ENCODE peak calls at places on chromosomes 5 and 9, in nine cellular contexts. One of them, this sample, is unnamed.

GRCh38 chr9:105415344-105415980 is 32.4 kb upstream of the FSD1L start:
- DNase-seq in spleen: no peak
- DNase-seq in H1: peak
- DNase-seq in suprapubic skin: no peak
- DNase-seq in sigmoid colon: peak
- DNase-seq in stomach: peak
- DNase-seq in breast epithelium: no peak
- DNase-seq in transverse colon: peak
- DNase-seq in prostate gland: peak
- DNase-seq in this sample: peak

GRCh38 chr9:73020877-73021276 is 68.0 kb upstream of the ALDH1A1 start:
- DNase-seq in spleen: no peak
- DNase-seq in H1: no peak
- DNase-seq in suprapubic skin: no peak
- DNase-seq in sigmoid colon: no peak
- DNase-seq in stomach: no peak
- DNase-seq in breast epithelium: no peak
- DNase-seq in transverse colon: no peak
- DNase-seq in prostate gland: no peak
- DNase-seq in this sample: no peak

GRCh38 chr5:160496784-160497183 is 75.1 kb downstream of the PTTG1 start:
- DNase-seq in spleen: no peak
- DNase-seq in H1: no peak
- DNase-seq in suprapubic skin: no peak
- DNase-seq in sigmoid colon: no peak
- DNase-seq in stomach: no peak
- DNase-seq in breast epithelium: no peak
- DNase-seq in transverse colon: no peak
- DNase-seq in prostate gland: no peak
- DNase-seq in this sample: no peak

GRCh38 chr9:19629506-19629905 is 159.3 kb downstream of the SLC24A2 start:
- DNase-seq in spleen: no peak
- DNase-seq in H1: no peak
- DNase-seq in suprapubic skin: no peak
- DNase-seq in sigmoid colon: no peak
- DNase-seq in stomach: no peak
- DNase-seq in breast epithelium: no peak
- DNase-seq in transverse colon: no peak
- DNase-seq in prostate gland: no peak
- DNase-seq in this sample: no peak

GRCh38 chr5:33850100-33850594 is 41.6 kb downstream of the ADAMTS12 start:
- DNase-seq in spleen: no peak
- DNase-seq in H1: no peak
- DNase-seq in suprapubic skin: no peak
- DNase-seq in sigmoid colon: no peak
- DNase-seq in stomach: no peak
- DNase-seq in breast epithelium: no peak
- DNase-seq in transverse colon: no peak
- DNase-seq in prostate gland: no peak
- DNase-seq in this sample: no peak

GRCh38 chr5:80754900-80755299 is 100.1 kb upstream of the DHFR start:
- DNase-seq in spleen: no peak
- DNase-seq in H1: no peak
- DNase-seq in suprapubic skin: no peak
- DNase-seq in sigmoid colon: no peak
- DNase-seq in stomach: no peak
- DNase-seq in breast epithelium: no peak
- DNase-seq in transverse colon: peak
- DNase-seq in prostate gland: no peak
- DNase-seq in this sample: no peak

GRCh38 chr9:74729129-74729710 is 158.5 kb downstream of the TRPM6 start:
- DNase-seq in spleen: no peak
- DNase-seq in H1: no peak
- DNase-seq in suprapubic skin: no peak
- DNase-seq in sigmoid colon: no peak
- DNase-seq in stomach: no peak
- DNase-seq in breast epithelium: no peak
- DNase-seq in transverse colon: no peak
- DNase-seq in prostate gland: no peak
- DNase-seq in this sample: no peak

GRCh38 chr9:22645893-22646292 is 199.3 kb downstream of the DMRTA1 start:
- DNase-seq in spleen: no peak
- DNase-seq in H1: no peak
- DNase-seq in suprapubic skin: no peak
- DNase-seq in sigmoid colon: no peak
- DNase-seq in stomach: no peak
- DNase-seq in breast epithelium: no peak
- DNase-seq in transverse colon: no peak
- DNase-seq in prostate gland: no peak
- DNase-seq in this sample: no peak

GRCh38 chr5:169767938-169768337 is 130.9 kb downstream of the DOCK2 start:
- DNase-seq in spleen: no peak
- DNase-seq in H1: no peak
- DNase-seq in suprapubic skin: no peak
- DNase-seq in sigmoid colon: no peak
- DNase-seq in stomach: peak
- DNase-seq in breast epithelium: no peak
- DNase-seq in transverse colon: no peak
- DNase-seq in prostate gland: no peak
- DNase-seq in this sample: no peak

GRCh38 chr9:94922691-94923107 is 196.2 kb downstream of the AOPEP start:
- DNase-seq in spleen: no peak
- DNase-seq in H1: no peak
- DNase-seq in suprapubic skin: no peak
- DNase-seq in sigmoid colon: peak
- DNase-seq in stomach: no peak
- DNase-seq in breast epithelium: no peak
- DNase-seq in transverse colon: no peak
- DNase-seq in prostate gland: peak
- DNase-seq in this sample: no peak

GRCh38 chr9:35107337-35108290 is 4.7 kb upstream of the STOML2 start:
- DNase-seq in spleen: no peak
- DNase-seq in H1: no peak
- DNase-seq in suprapubic skin: peak
- DNase-seq in sigmoid colon: no peak
- DNase-seq in stomach: no peak
- DNase-seq in breast epithelium: no peak
- DNase-seq in transverse colon: no peak
- DNase-seq in prostate gland: no peak
- DNase-seq in this sample: no peak

GRCh38 chr5:134114886-134115805 is 665 bp downstream of the TCF7 start:
- DNase-seq in spleen: peak
- DNase-seq in H1: peak
- DNase-seq in suprapubic skin: no peak
- DNase-seq in sigmoid colon: no peak
- DNase-seq in stomach: peak
- DNase-seq in breast epithelium: no peak
- DNase-seq in transverse colon: peak
- DNase-seq in prostate gland: no peak
- DNase-seq in this sample: peak

GRCh38 chr9:97307500-97308163 is at the start of gene CCDC180:
- DNase-seq in spleen: peak
- DNase-seq in H1: peak
- DNase-seq in suprapubic skin: no peak
- DNase-seq in sigmoid colon: no peak
- DNase-seq in stomach: no peak
- DNase-seq in breast epithelium: no peak
- DNase-seq in transverse colon: no peak
- DNase-seq in prostate gland: no peak
- DNase-seq in this sample: peak

GRCh38 chr5:9265391-9266287 is 280.2 kb downstream of the SEMA5A start:
- DNase-seq in spleen: no peak
- DNase-seq in H1: peak
- DNase-seq in suprapubic skin: no peak
- DNase-seq in sigmoid colon: no peak
- DNase-seq in stomach: no peak
- DNase-seq in breast epithelium: peak
- DNase-seq in transverse colon: no peak
- DNase-seq in prostate gland: peak
- DNase-seq in this sample: no peak

GRCh38 chr9:86816366-86816765 is 130.9 kb downstream of the GAS1 start:
- DNase-seq in spleen: no peak
- DNase-seq in H1: no peak
- DNase-seq in suprapubic skin: no peak
- DNase-seq in sigmoid colon: no peak
- DNase-seq in stomach: no peak
- DNase-seq in breast epithelium: no peak
- DNase-seq in transverse colon: no peak
- DNase-seq in prostate gland: no peak
- DNase-seq in this sample: no peak

GRCh38 chr9:806285-807156 is 35.0 kb upstream of the DMRT1 start:
- DNase-seq in spleen: no peak
- DNase-seq in H1: no peak
- DNase-seq in suprapubic skin: no peak
- DNase-seq in sigmoid colon: no peak
- DNase-seq in stomach: no peak
- DNase-seq in breast epithelium: no peak
- DNase-seq in transverse colon: no peak
- DNase-seq in prostate gland: no peak
- DNase-seq in this sample: no peak

GRCh38 chr9:14323083-14323968 is 9.4 kb upstream of the NFIB start:
- DNase-seq in spleen: no peak
- DNase-seq in H1: no peak
- DNase-seq in suprapubic skin: no peak
- DNase-seq in sigmoid colon: no peak
- DNase-seq in stomach: no peak
- DNase-seq in breast epithelium: no peak
- DNase-seq in transverse colon: no peak
- DNase-seq in prostate gland: no peak
- DNase-seq in this sample: no peak

GRCh38 chr9:14321517-14322125 is 7.7 kb upstream of the NFIB start:
- DNase-seq in spleen: no peak
- DNase-seq in H1: no peak
- DNase-seq in suprapubic skin: no peak
- DNase-seq in sigmoid colon: no peak
- DNase-seq in stomach: no peak
- DNase-seq in breast epithelium: no peak
- DNase-seq in transverse colon: no peak
- DNase-seq in prostate gland: no peak
- DNase-seq in this sample: no peak

GRCh38 chr9:14320272-14321245 is 6.6 kb upstream of the NFIB start:
- DNase-seq in spleen: no peak
- DNase-seq in H1: no peak
- DNase-seq in suprapubic skin: no peak
- DNase-seq in sigmoid colon: no peak
- DNase-seq in stomach: peak
- DNase-seq in breast epithelium: no peak
- DNase-seq in transverse colon: peak
- DNase-seq in prostate gland: no peak
- DNase-seq in this sample: peak

GRCh38 chr9:14323969-14324366 is 10.0 kb upstream of the NFIB start:
- DNase-seq in spleen: no peak
- DNase-seq in H1: no peak
- DNase-seq in suprapubic skin: no peak
- DNase-seq in sigmoid colon: no peak
- DNase-seq in stomach: no peak
- DNase-seq in breast epithelium: no peak
- DNase-seq in transverse colon: no peak
- DNase-seq in prostate gland: no peak
- DNase-seq in this sample: no peak

DNA sequence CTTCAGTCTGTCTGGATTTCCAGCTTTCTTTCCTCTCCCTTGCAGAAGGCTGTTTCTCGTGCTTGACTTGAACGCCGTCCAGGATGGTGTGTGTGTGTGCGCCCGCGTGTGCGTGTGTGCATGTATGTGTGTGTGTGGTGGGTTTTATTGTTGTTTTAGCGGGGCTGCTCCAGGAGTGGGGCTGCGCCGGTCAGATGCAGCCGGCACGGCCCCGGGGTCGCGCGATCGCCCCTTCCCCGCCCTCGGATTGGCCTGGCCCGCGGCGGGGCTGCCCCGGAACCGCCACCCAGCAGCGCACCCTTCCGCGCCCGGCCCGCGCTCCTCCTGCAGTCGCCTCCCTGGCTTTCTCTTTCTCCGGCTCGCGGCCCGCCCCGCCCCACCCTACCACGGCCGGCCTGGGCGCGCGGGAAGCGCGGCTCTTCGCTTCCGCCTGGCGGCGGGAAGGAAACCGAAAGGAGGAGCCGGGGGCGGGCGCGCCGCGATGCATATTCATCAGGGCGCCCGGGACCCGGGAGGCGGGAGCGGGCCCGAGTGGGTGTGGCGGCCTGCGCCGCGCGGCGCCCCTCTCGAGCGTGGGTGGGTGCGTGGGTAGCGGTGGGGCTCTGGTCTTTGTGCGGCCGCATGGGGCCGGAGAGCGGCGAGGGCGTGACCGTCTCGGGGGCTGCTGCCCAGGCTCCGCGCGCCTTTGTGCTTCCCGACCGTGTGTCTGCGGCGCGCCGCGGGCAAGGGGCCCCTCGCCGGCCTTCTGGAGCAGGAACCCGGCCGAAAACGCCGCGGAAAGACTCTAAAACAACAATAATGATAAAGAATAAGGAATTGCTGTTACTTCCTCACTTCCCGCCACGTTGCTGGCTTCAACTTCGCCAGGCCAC is 8.5 kb upstream of the NFIB start:
- DNase-seq in spleen: peak
- DNase-seq in H1: peak
- DNase-seq in suprapubic skin: peak
- DNase-seq in sigmoid colon: peak
- DNase-seq in stomach: peak
- DNase-seq in breast epithelium: peak
- DNase-seq in transverse colon: peak
- DNase-seq in prostate gland: peak
- DNase-seq in this sample: peak
- TF ChIP-seq POLR2A in spleen: peak
- TF ChIP-seq POLR2A in H1: no peak
- TF ChIP-seq POLR2A in suprapubic skin: no peak
- TF ChIP-seq POLR2A in sigmoid colon: no peak
- TF ChIP-seq POLR2A in stomach: no peak
- TF ChIP-seq POLR2A in breast epithelium: peak
- TF ChIP-seq POLR2A in transverse colon: peak
- TF ChIP-seq POLR2A in prostate gland: peak
- TF ChIP-seq POLR2A in this sample: no peak

GRCh38 chr5:1105350-1106265 is 6.3 kb downstream of the SLC12A7 start:
- DNase-seq in spleen: no peak
- DNase-seq in H1: no peak
- DNase-seq in suprapubic skin: no peak
- DNase-seq in sigmoid colon: no peak
- DNase-seq in stomach: peak
- DNase-seq in breast epithelium: no peak
- DNase-seq in transverse colon: peak
- DNase-seq in prostate gland: no peak
- DNase-seq in this sample: peak
- TF ChIP-seq POLR2AphosphoS5 in spleen: no peak
- TF ChIP-seq POLR2AphosphoS5 in H1: no peak
- TF ChIP-seq POLR2AphosphoS5 in suprapubic skin: no peak
- TF ChIP-seq POLR2AphosphoS5 in sigmoid colon: no peak
- TF ChIP-seq POLR2AphosphoS5 in stomach: no peak
- TF ChIP-seq POLR2AphosphoS5 in breast epithelium: no peak
- TF ChIP-seq POLR2AphosphoS5 in transverse colon: peak
- TF ChIP-seq POLR2AphosphoS5 in prostate gland: no peak
- TF ChIP-seq POLR2AphosphoS5 in this sample: no peak

GRCh38 chr5:77448831-77449230 is 43.3 kb downstream of the WDR41 start:
- DNase-seq in spleen: no peak
- DNase-seq in H1: no peak
- DNase-seq in suprapubic skin: no peak
- DNase-seq in sigmoid colon: no peak
- DNase-seq in stomach: no peak
- DNase-seq in breast epithelium: no peak
- DNase-seq in transverse colon: no peak
- DNase-seq in prostate gland: no peak
- DNase-seq in this sample: no peak
- H3K27ac ChIP-seq in spleen: no peak
- H3K27ac ChIP-seq in H1: no peak
- H3K27ac ChIP-seq in suprapubic skin: no peak
- H3K27ac ChIP-seq in sigmoid colon: no peak
- H3K27ac ChIP-seq in stomach: no peak
- H3K27ac ChIP-seq in breast epithelium: no peak
- H3K27ac ChIP-seq in transverse colon: no peak
- H3K27ac ChIP-seq in prostate gland: no peak
- H3K27ac ChIP-seq in this sample: no peak

GRCh38 chr5:141878186-141878770 is at the start of gene PCDH1:
- DNase-seq in spleen: peak
- DNase-seq in H1: no peak
- DNase-seq in suprapubic skin: no peak
- DNase-seq in sigmoid colon: no peak
- DNase-seq in stomach: peak
- DNase-seq in breast epithelium: no peak
- DNase-seq in transverse colon: peak
- DNase-seq in prostate gland: peak
- DNase-seq in this sample: peak
- TF ChIP-seq POLR2A in spleen: no peak
- TF ChIP-seq POLR2A in H1: no peak
- TF ChIP-seq POLR2A in suprapubic skin: no peak
- TF ChIP-seq POLR2A in sigmoid colon: no peak
- TF ChIP-seq POLR2A in stomach: no peak
- TF ChIP-seq POLR2A in breast epithelium: no peak
- TF ChIP-seq POLR2A in transverse colon: no peak
- TF ChIP-seq POLR2A in prostate gland: peak
- TF ChIP-seq POLR2A in this sample: no peak

This sample was measured in upper lobe of left lung.